ENCODE peak calls at places on chromosome 15, in eight cellular contexts. One of them, this sample, is unnamed.
A peak's percentile ranks its signal among the peaks of the same experiment; 100 is the strongest.

GRCh38 chr15:76994971-76995945 is at the start of gene PSTPIP1:
- DNase-seq in CD8-positive, alpha-beta T cell: peak; percentile 42
- DNase-seq in H9: no peak
- DNase-seq in astrocyte: no peak
- DNase-seq in fibroblast of mammary gland: no peak
- DNase-seq in testis: no peak
- DNase-seq in AG04450: no peak
- DNase-seq in osteocyte: no peak
- DNase-seq in this sample: peak; percentile 60

GRCh38 chr15:76201536-76202255 is 109.6 kb downstream of the ETFA start:
- DNase-seq in CD8-positive, alpha-beta T cell: no peak
- DNase-seq in H9: no peak
- DNase-seq in astrocyte: no peak
- DNase-seq in fibroblast of mammary gland: no peak
- DNase-seq in testis: no peak
- DNase-seq in AG04450: no peak
- DNase-seq in osteocyte: no peak
- DNase-seq in this sample: no peak

GRCh38 chr15:46331546-46331945 is 696.7 kb downstream of the SQOR start:
- DNase-seq in CD8-positive, alpha-beta T cell: no peak
- DNase-seq in H9: no peak
- DNase-seq in astrocyte: no peak
- DNase-seq in fibroblast of mammary gland: no peak
- DNase-seq in testis: no peak
- DNase-seq in AG04450: no peak
- DNase-seq in osteocyte: no peak
- DNase-seq in this sample: no peak

GRCh38 chr15:51917493-51917892 is 54.1 kb downstream of the LEO1 start:
- DNase-seq in CD8-positive, alpha-beta T cell: no peak
- DNase-seq in H9: peak; percentile 77
- DNase-seq in astrocyte: no peak
- DNase-seq in fibroblast of mammary gland: peak; percentile 43
- DNase-seq in testis: no peak
- DNase-seq in AG04450: no peak
- DNase-seq in osteocyte: peak; percentile 64
- DNase-seq in this sample: no peak

GRCh38 chr15:25798207-25798931 is 64.8 kb downstream of the ATP10A start:
- DNase-seq in CD8-positive, alpha-beta T cell: no peak
- DNase-seq in H9: peak; percentile 24
- DNase-seq in astrocyte: peak; percentile 56
- DNase-seq in fibroblast of mammary gland: peak; percentile 51
- DNase-seq in testis: no peak
- DNase-seq in AG04450: no peak
- DNase-seq in osteocyte: peak; percentile 75
- DNase-seq in this sample: no peak

GRCh38 chr15:74843891-74844299 is 939 bp upstream of the ULK3 start:
- DNase-seq in CD8-positive, alpha-beta T cell: no peak
- DNase-seq in H9: no peak
- DNase-seq in astrocyte: no peak
- DNase-seq in fibroblast of mammary gland: no peak
- DNase-seq in testis: no peak
- DNase-seq in AG04450: no peak
- DNase-seq in osteocyte: no peak
- DNase-seq in this sample: no peak

GRCh38 chr15:79088426-79089205 is 2.0 kb downstream of the RASGRF1 start:
- DNase-seq in CD8-positive, alpha-beta T cell: no peak
- DNase-seq in H9: peak; percentile 17
- DNase-seq in astrocyte: no peak
- DNase-seq in fibroblast of mammary gland: no peak
- DNase-seq in testis: no peak
- DNase-seq in AG04450: no peak
- DNase-seq in osteocyte: peak; percentile 38
- DNase-seq in this sample: no peak

GRCh38 chr15:78046796-78047341 is 30.6 kb downstream of the TBC1D2B start:
- DNase-seq in CD8-positive, alpha-beta T cell: no peak
- DNase-seq in H9: no peak
- DNase-seq in astrocyte: no peak
- DNase-seq in fibroblast of mammary gland: no peak
- DNase-seq in testis: no peak
- DNase-seq in AG04450: no peak
- DNase-seq in osteocyte: no peak
- DNase-seq in this sample: peak; percentile 35

GRCh38 chr15:72925661-72926060 is 126.6 kb upstream of the NEO1 start:
- DNase-seq in CD8-positive, alpha-beta T cell: no peak
- DNase-seq in H9: no peak
- DNase-seq in astrocyte: peak; percentile 39
- DNase-seq in fibroblast of mammary gland: no peak
- DNase-seq in testis: no peak
- DNase-seq in AG04450: no peak
- DNase-seq in osteocyte: no peak
- DNase-seq in this sample: no peak

GRCh38 chr15:63439536-63440264 is 58.1 kb upstream of the CA12 start:
- DNase-seq in CD8-positive, alpha-beta T cell: no peak
- DNase-seq in H9: no peak
- DNase-seq in astrocyte: peak; percentile 20
- DNase-seq in fibroblast of mammary gland: peak; percentile 25
- DNase-seq in testis: no peak
- DNase-seq in AG04450: no peak
- DNase-seq in osteocyte: no peak
- DNase-seq in this sample: no peak

GRCh38 chr15:61715082-61715481 is 345.2 kb downstream of the VPS13C start:
- DNase-seq in CD8-positive, alpha-beta T cell: no peak
- DNase-seq in H9: no peak
- DNase-seq in astrocyte: peak; percentile 10
- DNase-seq in fibroblast of mammary gland: peak; percentile 48
- DNase-seq in testis: no peak
- DNase-seq in AG04450: no peak
- DNase-seq in osteocyte: no peak
- DNase-seq in this sample: no peak

GRCh38 chr15:25789206-25789605 is 73.9 kb downstream of the ATP10A start:
- DNase-seq in CD8-positive, alpha-beta T cell: no peak
- DNase-seq in H9: no peak
- DNase-seq in astrocyte: no peak
- DNase-seq in fibroblast of mammary gland: peak; percentile 76
- DNase-seq in testis: peak; percentile 38
- DNase-seq in AG04450: no peak
- DNase-seq in osteocyte: no peak
- DNase-seq in this sample: no peak

GRCh38 chr15:83380026-83380425 is 67.1 kb upstream of the SH3GL3 start:
- DNase-seq in CD8-positive, alpha-beta T cell: no peak
- DNase-seq in H9: no peak
- DNase-seq in astrocyte: peak; percentile 41
- DNase-seq in fibroblast of mammary gland: peak; percentile 30
- DNase-seq in testis: no peak
- DNase-seq in AG04450: no peak
- DNase-seq in osteocyte: no peak
- DNase-seq in this sample: no peak

GRCh38 chr15:83930813-83931212 is 276.9 kb downstream of the ADAMTSL3 start:
- DNase-seq in CD8-positive, alpha-beta T cell: no peak
- DNase-seq in H9: no peak
- DNase-seq in astrocyte: no peak
- DNase-seq in fibroblast of mammary gland: no peak
- DNase-seq in testis: no peak
- DNase-seq in AG04450: no peak
- DNase-seq in osteocyte: no peak
- DNase-seq in this sample: no peak

GRCh38 chr15:67762610-67763368 is 62.5 kb upstream of the SKOR1 start:
- DNase-seq in CD8-positive, alpha-beta T cell: no peak
- DNase-seq in H9: no peak
- DNase-seq in astrocyte: no peak
- DNase-seq in fibroblast of mammary gland: peak; percentile 50
- DNase-seq in testis: no peak
- DNase-seq in AG04450: no peak
- DNase-seq in osteocyte: no peak
- DNase-seq in this sample: no peak

GRCh38 chr15:75646944-75647364 is 758 bp upstream of the SNX33 start:
- DNase-seq in CD8-positive, alpha-beta T cell: no peak
- DNase-seq in H9: peak; percentile 45
- DNase-seq in astrocyte: no peak
- DNase-seq in fibroblast of mammary gland: no peak
- DNase-seq in testis: peak; percentile 39
- DNase-seq in AG04450: no peak
- DNase-seq in osteocyte: no peak
- DNase-seq in this sample: no peak

DNA sequence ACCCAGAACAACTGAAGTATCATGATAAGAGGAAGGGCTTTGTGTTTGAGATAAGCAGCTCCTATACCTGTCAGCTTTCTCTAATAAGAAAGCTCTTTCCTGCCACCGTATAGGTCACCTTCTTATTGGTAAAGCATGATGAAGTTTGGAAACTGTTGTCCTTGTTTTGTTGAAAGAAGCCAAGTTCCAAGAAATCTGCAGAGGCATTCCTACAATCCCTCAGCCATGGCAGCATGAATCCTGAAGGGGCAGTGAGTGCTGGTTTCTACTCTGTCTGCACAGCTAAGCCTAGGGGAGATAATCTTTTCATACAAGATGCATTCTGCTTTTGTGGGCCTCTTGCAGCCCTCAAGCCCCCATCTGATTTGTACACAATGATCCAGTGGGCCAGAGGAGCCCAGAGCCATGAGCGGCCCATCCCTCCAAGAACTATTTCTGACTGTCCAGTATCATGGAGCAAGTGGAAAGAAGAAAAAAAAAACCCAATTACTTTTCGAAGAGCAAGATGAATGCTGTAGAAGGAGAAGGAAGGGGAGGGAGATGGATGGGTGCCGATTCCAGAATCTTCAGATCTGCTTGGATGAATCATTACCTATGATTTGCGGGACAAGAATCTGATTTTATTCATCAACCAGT is 1.9 kb upstream of the THBS1 start:
- DNase-seq in CD8-positive, alpha-beta T cell: no peak
- DNase-seq in H9: no peak
- DNase-seq in astrocyte: no peak
- DNase-seq in fibroblast of mammary gland: peak; percentile 13
- DNase-seq in testis: no peak
- DNase-seq in AG04450: no peak
- DNase-seq in osteocyte: no peak
- DNase-seq in this sample: no peak
- TF ChIP-seq CTCF in CD8-positive, alpha-beta T cell: no peak
- TF ChIP-seq CTCF in H9: peak; percentile 40
- TF ChIP-seq CTCF in astrocyte: peak; percentile 24
- TF ChIP-seq CTCF in fibroblast of mammary gland: no peak
- TF ChIP-seq CTCF in testis: no peak
- TF ChIP-seq CTCF in AG04450: peak; percentile 49
- TF ChIP-seq CTCF in osteocyte: peak; percentile 17
- TF ChIP-seq CTCF in this sample: no peak

GRCh38 chr15:92205255-92205739 is 188.4 kb upstream of the ST8SIA2 start:
- DNase-seq in CD8-positive, alpha-beta T cell: no peak
- DNase-seq in H9: peak; percentile 72
- DNase-seq in astrocyte: no peak
- DNase-seq in fibroblast of mammary gland: no peak
- DNase-seq in testis: no peak
- DNase-seq in AG04450: no peak
- DNase-seq in osteocyte: peak; percentile 53
- DNase-seq in this sample: no peak
- TF ChIP-seq CTCF in CD8-positive, alpha-beta T cell: no peak
- TF ChIP-seq CTCF in H9: peak; percentile 59
- TF ChIP-seq CTCF in astrocyte: no peak
- TF ChIP-seq CTCF in fibroblast of mammary gland: no peak
- TF ChIP-seq CTCF in testis: no peak
- TF ChIP-seq CTCF in AG04450: no peak
- TF ChIP-seq CTCF in osteocyte: no peak
- TF ChIP-seq CTCF in this sample: no peak

DNA sequence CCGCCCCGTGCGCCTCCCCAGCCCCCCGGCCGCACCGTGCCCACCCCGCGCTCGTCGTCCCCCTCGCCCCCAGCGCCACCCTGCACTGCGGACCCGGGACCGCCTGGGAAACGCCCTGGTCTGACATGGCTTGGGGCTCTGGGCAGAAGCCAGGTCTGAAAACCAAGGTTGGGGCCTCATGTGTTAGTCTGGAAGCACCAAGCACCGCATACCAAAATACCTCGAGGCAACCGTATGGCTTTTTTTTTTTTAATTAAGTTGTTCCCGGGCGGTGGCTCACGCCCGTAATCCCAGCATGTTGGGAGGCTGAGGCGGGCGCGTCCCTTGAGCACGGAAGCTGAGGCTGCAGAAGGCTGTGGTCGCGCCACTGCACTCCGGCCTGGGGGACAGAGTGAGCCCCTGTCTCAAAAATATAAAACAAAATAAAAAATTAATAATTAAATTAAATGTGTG is 91.5 kb upstream of the CHD2 start:
- DNase-seq in CD8-positive, alpha-beta T cell: no peak
- DNase-seq in H9: no peak
- DNase-seq in astrocyte: peak; percentile 72
- DNase-seq in fibroblast of mammary gland: peak; percentile 78
- DNase-seq in testis: no peak
- DNase-seq in AG04450: no peak
- DNase-seq in osteocyte: no peak
- DNase-seq in this sample: no peak
- TF ChIP-seq CTCF in CD8-positive, alpha-beta T cell: no peak
- TF ChIP-seq CTCF in H9: no peak
- TF ChIP-seq CTCF in astrocyte: no peak
- TF ChIP-seq CTCF in fibroblast of mammary gland: no peak
- TF ChIP-seq CTCF in testis: no peak
- TF ChIP-seq CTCF in AG04450: no peak
- TF ChIP-seq CTCF in osteocyte: no peak
- TF ChIP-seq CTCF in this sample: no peak

DNA sequence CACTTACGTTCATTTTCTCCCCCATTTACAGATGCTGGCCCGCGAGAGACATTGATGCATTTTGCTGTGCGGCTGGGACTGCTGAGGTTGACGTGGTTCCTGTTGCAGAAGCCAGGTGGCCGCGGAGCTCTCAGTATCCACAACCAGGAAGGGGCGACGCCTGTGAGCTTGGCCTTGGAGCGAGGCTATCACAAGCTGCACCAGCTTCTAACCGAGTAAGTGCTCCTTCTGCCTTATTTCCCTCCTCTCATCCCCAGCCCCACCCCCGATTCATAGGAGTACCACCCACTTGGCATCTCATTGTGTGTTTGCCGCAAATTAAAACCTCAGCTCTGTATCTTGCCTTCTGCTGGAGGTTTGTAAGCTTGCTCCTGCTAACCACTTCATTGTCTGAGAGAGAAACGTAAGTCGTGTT is 163.3 kb downstream of the AKAP13 start:
- DNase-seq in CD8-positive, alpha-beta T cell: peak; percentile 10
- DNase-seq in H9: peak; percentile 55
- DNase-seq in astrocyte: no peak
- DNase-seq in fibroblast of mammary gland: no peak
- DNase-seq in testis: peak; percentile 83
- DNase-seq in AG04450: no peak
- DNase-seq in osteocyte: no peak
- DNase-seq in this sample: peak; percentile 47
- TF ChIP-seq CTCF in CD8-positive, alpha-beta T cell: peak; percentile 34
- TF ChIP-seq CTCF in H9: peak; percentile 45
- TF ChIP-seq CTCF in astrocyte: no peak
- TF ChIP-seq CTCF in fibroblast of mammary gland: no peak
- TF ChIP-seq CTCF in testis: no peak
- TF ChIP-seq CTCF in AG04450: no peak
- TF ChIP-seq CTCF in osteocyte: no peak
- TF ChIP-seq CTCF in this sample: peak; percentile 8

This sample was measured in natural killer cell.